ENCODE peak calls at places on chromosomes 1 and 21, in eight cellular contexts. L is hepatocyte; V is HCT116; O is esophagus squamous epithelium; K is neural progenitor cell; H is CD8-positive, alpha-beta T cell; N is spleen; Y is H1. Q is an unnamed sample. For H3K4me1, the result is how much of the 10 kb centered on the place peaks cover.

GRCh38 chr1:50603274-50604271 is 180.3 kb upstream of the DMRTA2 start:
- DNase-seq in L (peak), V (peak), O (no peak), K (no peak), H (no peak), N (no peak), Y (no peak), Q (no peak)

GRCh38 chr1:7970250-7970649 is 8.7 kb downstream of the PARK7 start:
- DNase-seq in L (no peak), V (no peak), O (no peak), K (no peak), H (no peak), N (no peak), Y (no peak), Q (no peak)

GRCh38 chr1:66925558-66925910 is 744 bp downstream of the MIER1 start:
- DNase-seq in L (no peak), V (no peak), O (no peak), K (no peak), H (no peak), N (no peak), Y (no peak), Q (no peak)

GRCh38 chr1:86696522-86696921 is 7.9 kb upstream of the SH3GLB1 start:
- DNase-seq in L (no peak), V (no peak), O (no peak), K (no peak), H (no peak), N (no peak), Y (no peak), Q (no peak)

GRCh38 chr21:31347435-31348032 is 3.5 kb upstream of the TIAM1 start:
- DNase-seq in L (peak), V (no peak), O (no peak), K (peak), H (no peak), N (no peak), Y (no peak), Q (no peak)

GRCh38 chr1:173554541-173555250 is 48.2 kb downstream of the SLC9C2 start:
- DNase-seq in L (no peak), V (no peak), O (no peak), K (no peak), H (no peak), N (no peak), Y (no peak), Q (no peak)

GRCh38 chr1:25707280-25708016 is 90.9 kb downstream of the MAN1C1 start:
- DNase-seq in L (no peak), V (no peak), O (no peak), K (peak), H (no peak), N (no peak), Y (no peak), Q (no peak)

GRCh38 chr1:117676615-117677130 is 70.8 kb downstream of the TENT5C start:
- DNase-seq in L (no peak), V (no peak), O (no peak), K (no peak), H (no peak), N (no peak), Y (no peak), Q (no peak)

GRCh38 chr1:95583811-95584210 is 349.8 kb downstream of the RWDD3 start:
- DNase-seq in L (no peak), V (no peak), O (no peak), K (peak), H (no peak), N (no peak), Y (no peak), Q (no peak)

GRCh38 chr1:5913078-5913845 is 79.0 kb downstream of the NPHP4 start:
- DNase-seq in L (no peak), V (no peak), O (no peak), K (no peak), H (no peak), N (peak), Y (peak), Q (no peak)

GRCh38 chr21:28833181-28833580 is 159.5 kb downstream of the LTN1 start:
- DNase-seq in L (no peak), V (no peak), O (no peak), K (no peak), H (no peak), N (no peak), Y (no peak), Q (no peak)

DNA sequence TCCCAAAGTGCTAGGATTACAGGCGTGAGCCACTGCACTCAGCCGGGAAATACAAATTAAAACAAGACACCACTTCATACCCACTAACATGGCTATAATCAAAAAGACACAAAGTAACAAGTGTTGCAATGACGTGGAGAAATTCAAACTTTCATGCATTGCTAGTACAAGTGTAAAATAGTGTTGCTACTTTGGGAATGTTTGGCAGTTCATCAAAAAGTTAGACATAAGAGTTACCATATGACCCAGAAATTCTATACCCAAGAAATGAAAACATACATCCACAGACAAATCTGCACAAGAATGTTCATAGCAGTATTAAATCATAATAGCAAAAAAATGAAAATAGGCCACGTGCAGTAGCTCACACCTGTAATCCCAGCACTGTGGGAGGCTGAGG is 16.4 kb downstream of the FOXJ3 start:
- DNase-seq in L (no peak), V (no peak), O (no peak), K (no peak), H (no peak), N (no peak), Y (no peak), Q (no peak)
- H3K4me1 ChIP-seq in L (under half), V (under half), O (half or more), K (under half), H (half or more), N (half or more), Y (under half), Q (under half)

GRCh38 chr1:181092883-181093282 is 4.4 kb downstream of the IER5 start:
- DNase-seq in L (no peak), V (no peak), O (no peak), K (no peak), H (no peak), N (no peak), Y (no peak), Q (no peak)

GRCh38 chr1:181095260-181095659 is 6.8 kb downstream of the IER5 start:
- DNase-seq in L (no peak), V (no peak), O (no peak), K (no peak), H (no peak), N (no peak), Y (no peak), Q (no peak)

GRCh38 chr1:181094813-181095212 is 6.3 kb downstream of the IER5 start:
- DNase-seq in L (peak), V (no peak), O (no peak), K (peak), H (no peak), N (no peak), Y (no peak), Q (no peak)

GRCh38 chr1:181095763-181096184 is 7.3 kb downstream of the IER5 start:
- DNase-seq in L (no peak), V (no peak), O (no peak), K (no peak), H (no peak), N (no peak), Y (no peak), Q (no peak)

GRCh38 chr1:181094402-181094801 is 5.9 kb downstream of the IER5 start:
- DNase-seq in L (no peak), V (no peak), O (no peak), K (no peak), H (no peak), N (no peak), Y (no peak), Q (no peak)
- H3K4me1 ChIP-seq in L (under half), V (under half), O (half or more), K (half or more), H (under half), N (half or more), Y (under half), Q (under half)

DNA sequence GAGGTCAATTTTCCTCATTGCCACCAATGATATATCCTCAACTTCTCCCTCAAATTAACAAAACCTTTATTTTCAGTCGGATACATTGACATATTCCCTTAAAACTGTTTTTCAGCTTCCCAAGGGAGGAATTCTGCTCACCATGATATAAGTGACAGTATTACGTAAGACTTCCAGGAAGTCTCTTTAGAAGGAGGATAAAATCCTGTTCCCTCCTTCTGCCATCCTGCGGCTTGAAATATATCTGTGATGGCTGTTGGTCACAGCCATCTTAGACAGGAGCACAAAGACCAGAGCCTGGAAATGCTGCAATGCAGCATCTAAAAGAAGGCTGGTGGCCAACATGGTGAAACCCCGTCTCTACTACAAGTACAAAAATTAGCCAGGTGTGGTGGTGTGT is 270.4 kb downstream of the GPATCH2 start:
- DNase-seq in L (no peak), V (no peak), O (no peak), K (no peak), H (no peak), N (no peak), Y (no peak), Q (no peak)
- H3K4me1 ChIP-seq in L (under half), V (under half), O (under half), K (under half), H (under half), N (under half), Y (under half), Q (under half)

GRCh38 chr1:110786802-110787327 is 86.1 kb upstream of the CD53 start:
- DNase-seq in L (no peak), V (no peak), O (no peak), K (no peak), H (no peak), N (no peak), Y (no peak), Q (no peak)
- H3K4me1 ChIP-seq in L (under half), V (under half), O (under half), K (under half), H (half or more), N (under half), Y (under half), Q (under half)

GRCh38 chr1:164784960-164785359 is 226.0 kb downstream of the PBX1 start:
- DNase-seq in L (no peak), V (no peak), O (no peak), K (no peak), H (no peak), N (no peak), Y (no peak), Q (no peak)

GRCh38 chr1:164785841-164786534 is 227.0 kb downstream of the PBX1 start:
- DNase-seq in L (no peak), V (no peak), O (no peak), K (no peak), H (no peak), N (no peak), Y (no peak), Q (no peak)

GRCh38 chr1:164781980-164782379 is 223.0 kb downstream of the PBX1 start:
- DNase-seq in L (no peak), V (no peak), O (no peak), K (no peak), H (no peak), N (no peak), Y (no peak), Q (no peak)

GRCh38 chr1:164780863-164781262 is 221.9 kb downstream of the PBX1 start:
- DNase-seq in L (peak), V (no peak), O (no peak), K (no peak), H (no peak), N (no peak), Y (no peak), Q (no peak)

DNA sequence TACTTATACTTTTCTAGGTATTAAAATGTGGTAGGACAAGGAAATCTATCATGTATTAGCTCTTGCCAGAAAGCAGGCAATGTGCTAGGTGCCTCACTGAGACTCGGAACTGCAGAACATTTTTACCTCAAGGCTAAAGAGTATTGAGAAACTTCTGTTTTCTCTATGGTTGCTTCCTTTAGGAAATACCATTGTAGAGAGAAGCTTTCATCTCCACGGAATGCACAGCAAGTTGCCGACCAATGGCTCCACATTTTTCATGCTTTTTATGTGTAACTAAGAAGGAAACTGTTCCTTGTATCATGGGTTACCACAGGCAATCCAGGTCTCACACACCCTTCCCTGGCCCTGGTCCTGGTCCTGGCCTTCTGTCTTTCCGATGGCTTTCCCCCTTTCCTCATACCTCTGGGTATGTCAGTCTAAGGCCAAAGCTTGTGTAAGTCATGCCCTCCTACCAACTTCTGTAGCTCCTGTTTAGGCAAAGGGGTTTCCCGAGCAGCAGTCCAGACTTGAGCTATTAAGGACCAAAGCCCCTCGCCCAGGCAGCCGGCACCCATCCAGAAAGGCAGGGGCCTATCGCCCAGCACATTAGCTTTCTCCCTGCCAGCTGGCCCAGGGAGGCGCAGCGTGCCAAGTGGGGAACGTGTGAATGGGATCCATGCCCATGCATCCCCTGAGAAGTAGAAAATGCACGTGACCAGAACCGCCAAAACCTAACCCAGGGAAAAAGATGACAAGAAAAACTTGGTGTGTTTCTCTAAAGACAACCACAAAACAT is 225.0 kb downstream of the PBX1 start:
- DNase-seq in L (no peak), V (no peak), O (no peak), K (no peak), H (no peak), N (no peak), Y (no peak), Q (no peak)
- H3K4me1 ChIP-seq in L (under half), V (under half), O (half or more), K (under half), H (under half), N (under half), Y (under half), Q (under half)

GRCh38 chr1:43538143-43538487 is 7.4 kb downstream of the PTPRF start:
- DNase-seq in L (no peak), V (no peak), O (no peak), K (no peak), H (no peak), N (peak), Y (no peak), Q (peak)

GRCh38 chr1:43537423-43538142 is 6.9 kb downstream of the PTPRF start:
- DNase-seq in L (no peak), V (no peak), O (no peak), K (no peak), H (no peak), N (peak), Y (no peak), Q (peak)

GRCh38 chr1:43534256-43534655 is 3.6 kb downstream of the PTPRF start:
- DNase-seq in L (no peak), V (no peak), O (no peak), K (no peak), H (no peak), N (peak), Y (no peak), Q (no peak)

GRCh38 chr1:43536864-43537358 is 6.2 kb downstream of the PTPRF start:
- DNase-seq in L (no peak), V (no peak), O (no peak), K (no peak), H (no peak), N (peak), Y (no peak), Q (peak)

GRCh38 chr1:43536196-43536863 is 5.6 kb downstream of the PTPRF start:
- DNase-seq in L (no peak), V (no peak), O (no peak), K (no peak), H (no peak), N (peak), Y (no peak), Q (no peak)
- H3K4me1 ChIP-seq in L (under half), V (under half), O (half or more), K (under half), H (under half), N (under half), Y (under half), Q (under half)

GRCh38 chr21:42121792-42122191 is 50.7 kb downstream of the UMODL1 start:
- DNase-seq in L (no peak), V (no peak), O (no peak), K (no peak), H (no peak), N (peak), Y (no peak), Q (peak)

GRCh38 chr21:42124081-42124480 is 53.0 kb downstream of the UMODL1 start:
- DNase-seq in L (no peak), V (no peak), O (no peak), K (no peak), H (no peak), N (peak), Y (no peak), Q (no peak)

GRCh38 chr21:42122398-42122797 is 51.3 kb downstream of the UMODL1 start:
- DNase-seq in L (no peak), V (no peak), O (no peak), K (no peak), H (no peak), N (no peak), Y (no peak), Q (no peak)

GRCh38 chr21:42123509-42123908 is 52.4 kb downstream of the UMODL1 start:
- DNase-seq in L (no peak), V (no peak), O (no peak), K (no peak), H (no peak), N (no peak), Y (no peak), Q (no peak)

GRCh38 chr21:42122808-42123207 is 51.7 kb downstream of the UMODL1 start:
- DNase-seq in L (no peak), V (no peak), O (no peak), K (no peak), H (no peak), N (no peak), Y (no peak), Q (no peak)
- H3K4me1 ChIP-seq in L (under half), V (under half), O (half or more), K (under half), H (under half), N (under half), Y (under half), Q (under half)